ENCODE peak calls at places on chromosomes 4 and X, in ten cellular contexts. Q, M, H, V, K, W, I, O, S and F are unnamed samples.

GRCh38 chrX:96684339-96685204 is at the start of gene DIAPH2:
- DNase-seq in K (no peak), M (peak; percentile 34), Q (peak; percentile 92), H (peak; percentile 75), V (peak; percentile 83), O (peak; percentile 61), I (peak; percentile 75), W (peak; percentile 90), S (peak; percentile 84), F (peak; percentile 21)

GRCh38 chr4:150258569-150258968 is 180.3 kb downstream of the DCLK2 start:
- DNase-seq in H (no peak), V (no peak), S (no peak), Q (no peak), O (no peak), I (no peak), K (no peak), W (no peak), M (no peak), F (no peak)

GRCh38 chrX:40174594-40175415 is 77.0 kb upstream of the BCOR start:
- DNase-seq in H (no peak), Q (peak; percentile 82), V (peak; percentile 55), K (peak; percentile 44), I (no peak), O (no peak), S (peak; percentile 72), M (no peak), W (peak; percentile 75), F (no peak)

GRCh38 chr4:152734699-152735050 is 44.9 kb downstream of the TIGD4 start:
- DNase-seq in M (no peak), O (no peak), Q (no peak), K (no peak), W (no peak), S (no peak), I (no peak), V (no peak), H (no peak), F (no peak)

GRCh38 chr4:1793496-1793840 is 375 bp downstream of the FGFR3 start:
- DNase-seq in H (no peak), Q (peak; percentile 52), O (no peak), W (no peak), S (peak; percentile 59), V (no peak), M (no peak), I (no peak), K (peak; percentile 73), F (no peak)

GRCh38 chr4:15953625-15954024 is 9.3 kb downstream of the FGFBP2 start:
- DNase-seq in H (no peak), K (no peak), I (no peak), W (no peak), O (no peak), M (peak; percentile 40), Q (no peak), S (no peak), V (no peak), F (no peak)

GRCh38 chrX:49876750-49877149 is 2.5 kb upstream of the USP27X start:
- DNase-seq in H (peak; percentile 23), O (peak; percentile 12), V (peak; percentile 22), I (no peak), K (peak; percentile 56), Q (peak; percentile 57), M (no peak), S (peak; percentile 42), W (no peak), F (no peak)

GRCh38 chr4:88659061-88659889 is 38.4 kb downstream of the NAP1L5 start:
- DNase-seq in O (peak; percentile 35), K (peak; percentile 41), Q (peak; percentile 79), H (peak; percentile 77), V (peak; percentile 81), S (peak; percentile 87), M (peak; percentile 9), W (peak; percentile 58), I (peak; percentile 67), F (peak; percentile 41)

GRCh38 chrX:70087857-70088256 is 25.6 kb downstream of the OTUD6A start:
- DNase-seq in M (no peak), K (no peak), O (no peak), I (no peak), S (peak; percentile 50), Q (peak; percentile 43), H (peak; percentile 40), V (peak; percentile 64), W (no peak), F (no peak)

GRCh38 chr4:149980941-149981340 is 97.3 kb upstream of the DCLK2 start:
- DNase-seq in W (no peak), Q (peak; percentile 69), H (peak; percentile 65), S (peak; percentile 62), K (peak; percentile 61), I (peak; percentile 40), M (no peak), V (peak; percentile 62), O (peak; percentile 33), F (no peak)

GRCh38 chr4:174230148-174230547 is 53.3 kb downstream of the FBXO8 start:
- DNase-seq in M (no peak), Q (no peak), I (no peak), W (no peak), K (no peak), O (no peak), S (no peak), V (no peak), H (no peak), F (no peak)

GRCh38 chr4:174228988-174229387 is 54.5 kb downstream of the FBXO8 start:
- DNase-seq in S (no peak), I (no peak), V (no peak), H (no peak), K (no peak), Q (no peak), W (no peak), O (no peak), M (no peak), F (no peak)

GRCh38 chr4:174224550-174224949 is 58.9 kb downstream of the FBXO8 start:
- DNase-seq in I (no peak), M (no peak), O (no peak), H (no peak), K (no peak), Q (no peak), S (no peak), W (no peak), V (no peak), F (no peak)

GRCh38 chr4:174222266-174222872 is 61.1 kb downstream of the FBXO8 start:
- DNase-seq in K (peak; percentile 60), I (no peak), O (peak; percentile 13), V (peak; percentile 45), H (peak; percentile 29), W (no peak), Q (peak; percentile 40), M (no peak), S (peak; percentile 51), F (no peak)

DNA sequence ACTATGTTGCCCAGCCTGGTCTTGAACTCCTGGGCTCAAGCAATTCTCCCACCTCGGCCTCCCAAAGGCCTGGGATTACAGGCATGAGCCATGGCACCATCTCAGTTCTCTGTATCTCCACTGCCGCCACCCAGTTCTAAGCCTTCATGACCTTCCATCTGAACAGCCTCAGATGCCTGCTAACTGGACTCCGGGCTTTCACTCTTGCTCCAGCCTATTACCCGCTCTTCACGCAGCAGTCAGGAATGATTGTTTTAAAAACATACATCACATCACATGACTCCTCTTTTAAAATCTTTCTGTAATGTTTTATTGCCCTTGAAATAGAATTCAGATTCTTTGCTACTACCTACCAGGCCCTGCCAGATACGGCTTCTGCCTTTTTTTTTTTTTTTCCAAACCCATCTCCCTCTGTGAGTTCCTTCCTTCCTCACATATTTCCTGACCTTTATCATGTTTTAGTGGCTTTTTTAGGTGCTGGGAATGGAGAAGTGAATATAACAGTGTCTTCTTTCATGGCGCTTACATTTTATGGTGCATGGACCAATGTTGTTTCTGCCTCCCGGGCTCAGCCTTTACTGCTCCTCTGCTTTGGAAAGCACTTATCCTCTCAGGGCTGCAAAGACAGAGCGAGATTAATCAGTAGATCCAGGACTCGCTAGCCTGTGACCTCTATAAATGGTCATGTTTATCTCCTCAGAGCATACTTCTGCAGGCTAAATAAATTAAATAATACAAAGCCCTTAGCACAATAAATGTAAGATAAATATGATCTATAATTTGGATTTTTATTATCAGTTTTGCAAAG is 58.0 kb downstream of the FBXO8 start:
- DNase-seq in O (no peak), I (no peak), S (no peak), K (peak; percentile 22), V (no peak), Q (no peak), M (no peak), H (no peak), W (no peak), F (no peak)
- H2AFZ ChIP-seq in O (no peak overlapping the region), I (no peak overlapping the region), S (no peak overlapping the region), K (peak overlapping the region; percentile 46), V (no peak overlapping the region), Q (no peak overlapping the region), M (no peak overlapping the region), H (no peak overlapping the region), W (no peak overlapping the region), F (no peak overlapping the region)

DNA sequence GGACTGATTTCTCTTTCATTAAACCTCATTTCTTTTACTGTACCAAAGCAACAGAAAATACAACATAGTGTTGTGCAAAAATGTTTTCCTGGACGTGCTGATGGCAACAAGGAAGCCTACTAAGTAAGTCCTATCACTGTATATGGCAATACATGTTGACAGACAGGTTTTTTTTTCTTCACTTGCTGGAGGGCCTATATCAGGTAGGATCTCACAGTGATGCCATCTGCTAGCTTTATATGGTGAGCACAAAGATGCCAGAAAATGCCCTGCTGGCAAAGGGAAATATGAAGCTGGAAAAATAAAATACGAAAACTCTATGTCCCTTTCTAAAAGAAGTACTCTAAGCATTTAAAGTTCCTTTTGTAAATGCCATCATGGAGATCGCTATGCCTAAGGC is 119.0 kb upstream of the PDLIM3 start:
- DNase-seq in H (no peak), S (no peak), I (no peak), V (no peak), M (no peak), W (no peak), Q (no peak), K (no peak), O (no peak), F (no peak)
- H2AFZ ChIP-seq in H (no peak overlapping the region), S (no peak overlapping the region), I (no peak overlapping the region), V (no peak overlapping the region), M (no peak overlapping the region), W (no peak overlapping the region), Q (no peak overlapping the region), K (no peak overlapping the region), O (no peak overlapping the region), F (no peak overlapping the region)

GRCh38 chr4:189215574-189215973 is 725.1 kb upstream of the FRG1 start:
- DNase-seq in W (no peak), M (no peak), V (no peak), K (no peak), O (no peak), H (no peak), S (no peak), Q (no peak), I (no peak), F (no peak)
- H2AFZ ChIP-seq in W (no peak overlapping the region), M (no peak overlapping the region), V (no peak overlapping the region), K (no peak overlapping the region), O (no peak overlapping the region), H (no peak overlapping the region), S (no peak overlapping the region), Q (no peak overlapping the region), I (no peak overlapping the region), F (no peak overlapping the region)

GRCh38 chr4:86472377-86473019 is 112.6 kb upstream of the MAPK10 start:
- DNase-seq in S (no peak), O (no peak), W (no peak), H (no peak), K (no peak), I (no peak), V (no peak), Q (no peak), M (no peak), F (no peak)
- H2AFZ ChIP-seq in S (peak overlapping the region; percentile 15), O (no peak overlapping the region), W (no peak overlapping the region), H (no peak overlapping the region), K (no peak overlapping the region), I (no peak overlapping the region), V (peak overlapping the region; percentile 71), Q (no peak overlapping the region), M (no peak overlapping the region), F (no peak overlapping the region)